ENCODE peak calls at places on chromosome 22, in nine cellular contexts. O is transverse colon, J is sigmoid colon, E is tibial nerve, D is heart left ventricle, N is ovary, H is A549, F is HCT116, S is body of pancreas. K is an unnamed sample.
A peak's percentile ranks its signal among the peaks of the same experiment; 100 is the strongest.

GRCh38 chr22:28899199-28899853 is 16.0 kb downstream of the ZNRF3 start:
- DNase-seq in O (no peak), J (peak; percentile 46), E (no peak), D (no peak), N (peak; percentile 7), H (no peak), F (no peak), S (no peak), K (peak; percentile 40)

GRCh38 chr22:36136475-36136874 is 24.1 kb downstream of the APOL3 start:
- DNase-seq in O (no peak), J (peak; percentile 80), E (no peak), D (peak; percentile 46), N (no peak), H (no peak), F (no peak), S (no peak), K (no peak)

GRCh38 chr22:44091751-44092150 is 67.6 kb downstream of the PARVB start:
- DNase-seq in O (no peak), J (peak; percentile 57), E (no peak), D (no peak), N (no peak), H (no peak), F (no peak), S (no peak), K (no peak)

GRCh38 chr22:44842417-44842816 is 90.0 kb downstream of the ARHGAP8 start:
- DNase-seq in O (no peak), J (no peak), E (no peak), D (no peak), N (no peak), H (no peak), F (no peak), S (no peak), K (no peak)

GRCh38 chr22:36692280-36692679 is 11.3 kb downstream of the CACNG2 start:
- DNase-seq in O (no peak), J (no peak), E (no peak), D (no peak), N (no peak), H (no peak), F (no peak), S (no peak), K (no peak)

GRCh38 chr22:36913431-36914382 is at the start of gene CSF2RB:
- DNase-seq in O (peak; percentile 60), J (peak; percentile 69), E (peak; percentile 34), D (peak; percentile 49), N (no peak), H (no peak), F (no peak), S (no peak), K (no peak)

GRCh38 chr22:21044931-21045584 is 688 bp upstream of the LRRC74B start:
- DNase-seq in O (no peak), J (no peak), E (no peak), D (peak; percentile 48), N (no peak), H (no peak), F (no peak), S (no peak), K (no peak)

GRCh38 chr22:27995801-27996528 is 76.9 kb upstream of the PITPNB start:
- DNase-seq in O (peak; percentile 6), J (peak; percentile 63), E (no peak), D (peak; percentile 22), N (peak; percentile 25), H (no peak), F (no peak), S (peak; percentile 9), K (peak; percentile 70)

GRCh38 chr22:25282346-25282670 is 62.9 kb downstream of the CRYBB2 start:
- DNase-seq in O (no peak), J (no peak), E (no peak), D (no peak), N (no peak), H (no peak), F (no peak), S (no peak), K (no peak)

GRCh38 chr22:20430101-20430640 is 7.5 kb downstream of the SCARF2 start:
- DNase-seq in O (no peak), J (peak; percentile 58), E (no peak), D (no peak), N (no peak), H (no peak), F (no peak), S (no peak), K (peak; percentile 78)

GRCh38 chr22:36775589-36775965 is 342 bp downstream of the IFT27 start:
- DNase-seq in O (peak; percentile 41), J (peak; percentile 78), E (no peak), D (peak; percentile 48), N (peak; percentile 66), H (no peak), F (no peak), S (peak; percentile 51), K (peak; percentile 79)

GRCh38 chr22:45302047-45302446 is 7.7 kb upstream of the FAM118A start:
- DNase-seq in O (no peak), J (no peak), E (no peak), D (no peak), N (no peak), H (peak; percentile 35), F (no peak), S (no peak), K (no peak)

GRCh38 chr22:42553475-42554361 is at the start of gene SERHL2:
- DNase-seq in O (peak; percentile 95), J (peak; percentile 95), E (peak; percentile 77), D (peak; percentile 92), N (peak; percentile 93), H (peak; percentile 90), F (no peak), S (peak; percentile 88), K (peak; percentile 97)
- TF ChIP-seq POLR2A in O (peak; percentile 68), J (peak; percentile 38), E (peak; percentile 47), D (peak; percentile 40), N (no peak), H (peak; percentile 43), F (no peak), S (peak; percentile 30), K (no peak)

DNA sequence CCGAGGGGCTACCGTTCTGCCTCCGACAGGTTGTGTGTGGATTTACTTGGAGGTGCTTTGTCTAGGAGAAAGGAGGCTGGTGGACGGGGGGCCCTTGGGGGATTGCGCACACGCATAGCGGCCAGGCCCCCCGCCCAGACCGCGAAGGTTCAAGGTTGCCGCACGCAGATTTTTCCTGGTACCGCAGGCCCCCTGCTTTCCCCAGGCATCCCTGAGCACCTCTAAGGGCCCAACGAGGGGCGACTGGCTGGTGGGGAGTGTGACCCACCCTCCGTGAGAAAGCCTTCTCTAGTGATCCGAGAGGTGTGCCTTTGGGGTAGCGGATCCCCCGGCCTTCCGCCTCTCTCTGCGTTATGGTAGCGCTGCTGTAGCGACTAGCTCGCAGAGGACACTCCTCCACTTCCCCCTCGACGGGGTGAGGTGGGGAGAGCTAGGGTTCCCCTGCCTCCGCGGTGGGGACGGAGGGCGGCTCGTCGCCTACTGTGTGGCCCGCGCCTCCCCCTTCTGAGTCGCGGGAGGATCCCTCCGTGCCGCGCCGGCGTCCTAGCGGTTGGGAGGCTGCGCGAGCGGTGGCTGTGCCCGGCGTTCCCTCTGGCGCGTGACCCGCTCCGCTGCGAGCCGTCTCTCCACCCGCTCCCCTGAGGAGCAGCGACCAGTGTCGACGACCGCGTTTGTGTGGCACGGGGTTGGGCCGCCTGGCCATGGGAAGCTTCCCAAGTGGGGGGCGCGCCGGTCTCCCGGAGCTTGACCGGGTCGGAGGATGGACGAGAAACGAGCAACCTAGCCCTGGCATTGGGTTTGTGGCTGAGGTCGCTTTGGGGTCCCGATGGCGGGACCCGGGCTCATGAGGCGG is 3900.0 kb upstream of the OR11H1 start:
- DNase-seq in O (no peak), J (no peak), E (no peak), D (no peak), N (no peak), H (no peak), F (no peak), S (no peak), K (peak; percentile 86)
- H3K9me3 ChIP-seq in O (peaks cover 62% of the 10 kb centered on the region), J (peaks cover 19% of the 10 kb centered on the region), E (peaks cover 63% of the 10 kb centered on the region), D (no peaks in the 10 kb centered on the region), N (no peaks in the 10 kb centered on the region), H (peaks cover 14% of the 10 kb centered on the region), F (peaks cover 36% of the 10 kb centered on the region), S (no peaks in the 10 kb centered on the region), K (peaks cover 53% of the 10 kb centered on the region)

DNA sequence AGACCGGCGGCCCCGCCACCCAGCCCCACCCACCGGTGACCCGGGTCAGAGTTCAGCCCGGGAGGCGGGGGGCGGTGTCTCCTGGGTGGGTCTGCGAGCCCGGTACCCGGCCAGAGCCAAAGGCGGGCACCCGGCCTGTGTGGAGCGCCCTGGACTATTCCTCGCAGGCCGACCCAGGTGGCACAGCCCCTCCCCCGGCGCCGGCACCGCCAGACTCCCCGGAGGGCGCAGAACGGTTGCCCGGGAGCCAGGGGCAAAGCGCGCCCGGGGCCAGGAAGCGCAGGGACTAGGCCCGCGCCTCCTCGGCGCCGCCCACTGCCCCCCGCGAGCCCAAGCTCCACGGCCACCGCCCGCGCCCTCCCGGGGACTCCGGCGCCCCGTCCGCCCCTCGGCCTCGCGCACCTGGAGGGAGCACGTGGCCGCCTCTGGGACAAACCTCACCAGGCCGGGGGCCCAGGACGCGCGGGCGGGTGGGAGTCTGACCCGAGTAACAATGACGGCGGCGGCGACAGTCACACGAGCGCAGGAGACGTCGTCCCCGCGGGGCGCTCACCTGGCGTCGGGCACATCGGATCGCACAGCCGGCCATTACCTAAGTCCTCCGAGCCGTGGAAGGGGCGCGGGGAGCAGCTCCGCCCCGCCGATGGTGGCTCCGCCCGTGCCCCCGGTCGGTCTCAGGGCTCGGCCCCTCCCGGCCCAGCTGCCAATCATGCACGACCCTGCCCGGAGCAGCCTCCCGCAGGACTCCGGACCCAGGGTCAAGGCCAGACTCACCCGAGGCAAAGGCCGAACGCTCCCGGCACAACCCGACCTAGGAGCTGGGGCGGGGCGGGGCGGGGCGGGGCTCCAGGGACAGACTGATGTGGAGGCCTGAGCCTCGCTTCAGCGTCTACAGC is 7.5 kb downstream of the PLXNB2 start:
- DNase-seq in O (peak; percentile 88), J (no peak), E (no peak), D (no peak), N (no peak), H (no peak), F (no peak), S (no peak), K (no peak)
- H3K4me3 ChIP-seq in O (peak overlapping the region; percentile 0), J (peak overlapping the region; percentile 1), E (peak overlapping the region; percentile 51), D (peak overlapping the region; percentile 31), N (peak overlapping the region; percentile 25), H (no peak overlapping the region), F (peak overlapping the region; percentile 46), S (no peak overlapping the region), K (peak overlapping the region; percentile 53)

GRCh38 chr22:41305646-41306045 is 4.3 kb downstream of the ZC3H7B start:
- DNase-seq in O (no peak), J (no peak), E (no peak), D (no peak), N (no peak), H (no peak), F (no peak), S (no peak), K (no peak)

GRCh38 chr22:41300661-41301060 is 664 bp upstream of the ZC3H7B start:
- DNase-seq in O (no peak), J (no peak), E (no peak), D (no peak), N (no peak), H (no peak), F (no peak), S (no peak), K (no peak)

GRCh38 chr22:41296826-41297667 is 4.3 kb upstream of the ZC3H7B start:
- DNase-seq in O (no peak), J (no peak), E (no peak), D (no peak), N (no peak), H (no peak), F (no peak), S (no peak), K (no peak)

GRCh38 chr22:41302016-41302767 is 867 bp downstream of the ZC3H7B start:
- DNase-seq in O (no peak), J (no peak), E (no peak), D (no peak), N (peak; percentile 42), H (no peak), F (no peak), S (no peak), K (no peak)

GRCh38 chr22:41301085-41302015 is at the start of gene ZC3H7B:
- DNase-seq in O (peak; percentile 87), J (peak; percentile 92), E (peak; percentile 58), D (peak; percentile 87), N (peak; percentile 81), H (peak; percentile 92), F (no peak), S (peak; percentile 85), K (peak; percentile 87)
- TF ChIP-seq POLR2A in O (peak; percentile 62), J (peak; percentile 38), E (peak; percentile 50), D (peak; percentile 32), N (no peak), H (peak; percentile 54), F (peak; percentile 89), S (peak; percentile 74), K (no peak)